ENCODE peak calls at places on chromosomes 2 and 18, in five cellular contexts. U is right lobe of liver; O is CD8-positive, alpha-beta T cell; P is adrenal gland; Z is IMR-90. K is an unnamed sample.

GRCh38 chr18:70333757-70334156 is 44.9 kb downstream of the SOCS6 start:
- DNase-seq in P (no peak), Z (peak; percentile 100), O (no peak), U (no peak), K (peak; percentile 77)

GRCh38 chr2:228083131-228083530 is 98.4 kb downstream of the SPHKAP start:
- DNase-seq in Z (no peak), O (no peak), U (no peak), P (no peak), K (no peak)

GRCh38 chr2:168732506-168732905 is 69.9 kb upstream of the NOSTRIN start:
- DNase-seq in U (no peak), Z (no peak), P (no peak), O (no peak), K (no peak)

GRCh38 chr2:231012471-231012870 is 16.6 kb downstream of the SPATA3 start:
- DNase-seq in P (no peak), O (no peak), U (no peak), Z (no peak), K (no peak)

GRCh38 chr2:177314194-177314593 is 49.7 kb upstream of the NFE2L2 start:
- DNase-seq in Z (peak; percentile 95), P (no peak), O (no peak), U (no peak), K (no peak)

GRCh38 chr18:57438669-57439616 is 3.8 kb downstream of the ONECUT2 start:
- DNase-seq in O (no peak), Z (no peak), P (no peak), U (no peak), K (no peak)

GRCh38 chr2:176270100-176270750 is 983 bp downstream of the MTX2 start:
- DNase-seq in U (no peak), O (no peak), Z (peak; percentile 12), P (no peak), K (no peak)

GRCh38 chr2:317501-318424 is 29.9 kb upstream of the ALKAL2 start:
- DNase-seq in P (no peak), Z (peak; percentile 10), U (no peak), O (no peak), K (peak; percentile 75)

GRCh38 chr2:145006957-145007672 is 487.2 kb upstream of the ZEB2 start:
- DNase-seq in O (no peak), P (peak; percentile 19), Z (peak; percentile 98), U (no peak), K (peak; percentile 94)

GRCh38 chr2:104289646-104290565 is 564.0 kb upstream of the POU3F3 start:
- DNase-seq in P (no peak), O (no peak), Z (no peak), U (no peak), K (no peak)

GRCh38 chr2:121355488-121355887 is 70.5 kb upstream of the TFCP2L1 start:
- DNase-seq in O (no peak), Z (no peak), U (no peak), P (no peak), K (no peak)

GRCh38 chr18:11995445-11996189 is 14.3 kb downstream of the IMPA2 start:
- DNase-seq in P (peak; percentile 84), Z (peak; percentile 77), U (peak; percentile 81), O (peak; percentile 40), K (peak; percentile 61)

GRCh38 chr2:159516241-159516758 is 100.0 kb downstream of the BAZ2B start:
- DNase-seq in U (no peak), Z (peak; percentile 17), O (no peak), P (no peak), K (no peak)

GRCh38 chr2:19971691-19972090 is 18.2 kb downstream of the WDR35 start:
- DNase-seq in Z (no peak), P (no peak), O (no peak), U (no peak), K (no peak)

GRCh38 chr2:219578811-219579210 is 6.7 kb downstream of the INHA start:
- DNase-seq in P (no peak), U (no peak), O (no peak), Z (peak; percentile 36), K (no peak)

GRCh38 chr18:79798346-79798998 is 734 bp downstream of the KCNG2 start:
- DNase-seq in O (no peak), U (peak; percentile 47), P (no peak), Z (no peak), K (no peak)

GRCh38 chr18:79800353-79801180 is 2.8 kb downstream of the KCNG2 start:
- DNase-seq in U (no peak), P (no peak), O (no peak), Z (no peak), K (no peak)

GRCh38 chr18:79797518-79798345 is at the start of gene KCNG2:
- DNase-seq in O (no peak), U (peak; percentile 50), P (no peak), Z (no peak), K (no peak)

GRCh38 chr18:79799619-79800352 is 2.0 kb downstream of the KCNG2 start:
- DNase-seq in Z (no peak), P (no peak), O (no peak), U (no peak), K (no peak)

DNA sequence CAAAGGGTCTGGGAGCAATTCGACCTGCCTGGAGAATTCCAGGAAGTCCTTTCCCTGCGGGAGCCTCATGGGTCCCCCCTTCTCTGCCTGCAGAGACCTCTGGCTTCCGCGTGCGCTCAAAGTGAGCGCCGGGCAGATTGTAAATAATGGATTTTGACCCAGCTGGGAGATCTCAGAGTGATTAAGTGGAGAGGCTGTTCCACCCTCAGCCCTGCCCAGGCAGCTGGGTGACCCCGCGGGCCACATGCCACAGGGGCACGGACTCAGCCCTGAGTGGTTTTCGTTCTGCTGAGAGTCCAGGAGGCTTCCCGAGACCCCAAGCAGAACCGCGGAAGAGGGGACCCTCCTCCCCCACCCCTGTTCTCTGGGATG is 1.2 kb downstream of the KCNG2 start:
- DNase-seq in Z (no peak), U (peak; percentile 16), P (no peak), O (no peak), K (no peak)
- H3K4me1 ChIP-seq in Z (peaks cover 3% of the 10 kb centered on the region), U (no peaks in the 10 kb centered on the region), P (no peaks in the 10 kb centered on the region), O (peaks cover 12% of the 10 kb centered on the region), K (no peaks in the 10 kb centered on the region)

GRCh38 chr2:75994759-75995158 is 284.0 kb upstream of the GCFC2 start:
- DNase-seq in U (no peak), P (no peak), Z (no peak), O (no peak), K (no peak)
- H3K9me3 ChIP-seq in U (no peaks in the 10 kb centered on the region), P (no peaks in the 10 kb centered on the region), Z (peaks cover 9% of the 10 kb centered on the region), O (no peaks in the 10 kb centered on the region), K (no peaks in the 10 kb centered on the region)

DNA sequence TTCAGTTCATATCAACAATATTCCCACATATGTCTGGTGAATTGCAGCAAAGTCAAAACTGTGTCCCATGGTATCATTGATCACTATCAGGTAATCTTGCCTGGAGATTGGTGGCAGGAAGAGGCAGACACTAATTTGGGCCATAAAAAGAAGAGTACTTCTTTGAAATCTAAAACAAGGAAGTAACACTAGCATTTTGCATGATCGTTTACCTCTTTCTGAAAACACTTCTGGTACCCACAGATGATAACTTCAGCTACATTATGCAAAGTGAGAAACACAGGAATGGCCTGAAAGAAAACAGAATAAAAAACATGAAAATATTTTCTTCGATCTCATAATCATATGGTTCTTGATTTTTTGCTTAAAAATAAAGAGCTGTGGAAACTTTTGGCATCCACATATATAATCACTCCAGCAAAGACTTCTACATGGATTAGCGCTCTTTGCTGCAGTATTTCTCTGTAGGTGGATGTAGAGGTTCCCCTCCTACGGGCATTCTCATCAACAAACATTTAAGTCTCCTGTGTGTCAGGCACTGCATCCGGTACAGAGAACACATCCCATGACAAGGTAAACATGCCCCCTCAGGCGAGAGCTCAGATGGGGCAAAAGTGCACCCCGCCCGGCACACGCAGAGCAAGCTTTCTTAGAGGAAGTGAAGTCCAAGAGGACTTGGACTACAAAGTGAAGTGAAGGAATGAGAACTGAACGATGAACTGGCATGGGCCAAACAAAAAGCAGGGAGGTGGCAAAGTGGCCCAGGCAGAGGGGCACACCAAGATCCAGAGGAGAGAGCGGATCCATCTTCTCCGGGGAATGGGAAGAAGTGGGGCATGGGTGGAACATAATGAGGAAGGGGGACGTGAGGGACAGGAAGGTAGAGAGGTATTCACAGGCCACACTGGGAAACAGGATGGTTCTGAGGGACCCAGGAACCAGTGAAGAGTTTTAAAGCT is 68.0 kb upstream of the RIOK3 start:
- DNase-seq in U (no peak), O (no peak), Z (no peak), P (no peak), K (no peak)
- H3K4me1 ChIP-seq in U (no peaks in the 10 kb centered on the region), O (peaks cover 12% of the 10 kb centered on the region), Z (peaks cover 6% of the 10 kb centered on the region), P (no peaks in the 10 kb centered on the region), K (peaks cover 20% of the 10 kb centered on the region)

GRCh38 chr2:148701877-148702276 is 57.3 kb downstream of the EPC2 start:
- DNase-seq in P (no peak), O (no peak), Z (no peak), U (no peak), K (no peak)
- H3K9me3 ChIP-seq in P (no peaks in the 10 kb centered on the region), O (no peaks in the 10 kb centered on the region), Z (peaks cover 6% of the 10 kb centered on the region), U (no peaks in the 10 kb centered on the region), K (peaks cover 4% of the 10 kb centered on the region)

GRCh38 chr2:96204836-96205235 is 3.8 kb downstream of the STARD7 start:
- DNase-seq in U (no peak), O (no peak), Z (no peak), P (no peak), K (no peak)
- H3K4me1 ChIP-seq in U (no peaks in the 10 kb centered on the region), O (peaks cover 63% of the 10 kb centered on the region), Z (peaks cover 19% of the 10 kb centered on the region), P (peaks cover 49% of the 10 kb centered on the region), K (peaks cover 30% of the 10 kb centered on the region)

K was measured in SJSA1.